ENCODE peak calls at places on chromosomes 16 and 17, in four cellular contexts. One of them, this sample, is unnamed.

GRCh38 chr16:67673712-67674580 is 7.3 kb downstream of the C16orf86 start:
- DNase-seq in fibroblast of pulmonary artery: peak
- DNase-seq in choroid plexus epithelial cell: peak
- DNase-seq in neural crest cell: no peak
- DNase-seq in this sample: peak

GRCh38 chr16:55991843-55992242 is 116.7 kb upstream of the CES5A start:
- DNase-seq in fibroblast of pulmonary artery: no peak
- DNase-seq in choroid plexus epithelial cell: no peak
- DNase-seq in neural crest cell: no peak
- DNase-seq in this sample: no peak

GRCh38 chr17:8362651-8363332 is 13.7 kb downstream of the KRABD2 start:
- DNase-seq in fibroblast of pulmonary artery: no peak
- DNase-seq in choroid plexus epithelial cell: peak
- DNase-seq in neural crest cell: no peak
- DNase-seq in this sample: no peak

GRCh38 chr17:38361700-38362465 is 10.2 kb downstream of the SOCS7 start:
- DNase-seq in fibroblast of pulmonary artery: no peak
- DNase-seq in choroid plexus epithelial cell: peak
- DNase-seq in neural crest cell: no peak
- DNase-seq in this sample: no peak

GRCh38 chr17:74408262-74408661 is 23.6 kb upstream of the GPRC5C start:
- DNase-seq in fibroblast of pulmonary artery: peak
- DNase-seq in choroid plexus epithelial cell: peak
- DNase-seq in neural crest cell: no peak
- DNase-seq in this sample: peak

GRCh38 chr16:66677836-66678235 is 18.7 kb downstream of the CMTM4 start:
- DNase-seq in fibroblast of pulmonary artery: no peak
- DNase-seq in choroid plexus epithelial cell: no peak
- DNase-seq in neural crest cell: no peak
- DNase-seq in this sample: no peak

GRCh38 chr17:79041723-79042420 is 17.9 kb downstream of the C1QTNF1 start:
- DNase-seq in fibroblast of pulmonary artery: no peak
- DNase-seq in choroid plexus epithelial cell: no peak
- DNase-seq in neural crest cell: no peak
- DNase-seq in this sample: no peak

GRCh38 chr17:63356275-63356905 is 89.7 kb downstream of the CYB561 start:
- DNase-seq in fibroblast of pulmonary artery: peak
- DNase-seq in choroid plexus epithelial cell: peak
- DNase-seq in neural crest cell: no peak
- DNase-seq in this sample: peak

GRCh38 chr17:7717756-7718350 is 309 bp downstream of the DNAH2 start:
- DNase-seq in fibroblast of pulmonary artery: peak
- DNase-seq in choroid plexus epithelial cell: peak
- DNase-seq in neural crest cell: no peak
- DNase-seq in this sample: no peak

GRCh38 chr17:6546069-6546718 is 10.2 kb downstream of the PITPNM3 start:
- DNase-seq in fibroblast of pulmonary artery: peak
- DNase-seq in choroid plexus epithelial cell: peak
- DNase-seq in neural crest cell: no peak
- DNase-seq in this sample: peak

GRCh38 chr17:71484546-71484945 is 636.3 kb upstream of the SOX9 start:
- DNase-seq in fibroblast of pulmonary artery: peak
- DNase-seq in choroid plexus epithelial cell: no peak
- DNase-seq in neural crest cell: no peak
- DNase-seq in this sample: no peak

GRCh38 chr16:682493-683395 is 1.4 kb downstream of the JMJD8 start:
- DNase-seq in fibroblast of pulmonary artery: no peak
- DNase-seq in choroid plexus epithelial cell: no peak
- DNase-seq in neural crest cell: no peak
- DNase-seq in this sample: no peak

GRCh38 chr16:18969855-18970240 is 13.9 kb upstream of the TMC7 start:
- DNase-seq in fibroblast of pulmonary artery: no peak
- DNase-seq in choroid plexus epithelial cell: no peak
- DNase-seq in neural crest cell: no peak
- DNase-seq in this sample: no peak

GRCh38 chr16:84043486-84044107 is 1.0 kb upstream of the SLC38A8 start:
- DNase-seq in fibroblast of pulmonary artery: no peak
- DNase-seq in choroid plexus epithelial cell: no peak
- DNase-seq in neural crest cell: no peak
- DNase-seq in this sample: no peak

GRCh38 chr17:48254896-48255295 is 147.3 kb downstream of the SNX11 start:
- DNase-seq in fibroblast of pulmonary artery: peak
- DNase-seq in choroid plexus epithelial cell: peak
- DNase-seq in neural crest cell: no peak
- DNase-seq in this sample: no peak

GRCh38 chr16:85778873-85779272 is 20.5 kb downstream of the EMC8 start:
- DNase-seq in fibroblast of pulmonary artery: no peak
- DNase-seq in choroid plexus epithelial cell: no peak
- DNase-seq in neural crest cell: no peak
- DNase-seq in this sample: no peak

GRCh38 chr16:77557385-77557784 is 122.6 kb upstream of the ADAMTS18 start:
- DNase-seq in fibroblast of pulmonary artery: no peak
- DNase-seq in choroid plexus epithelial cell: no peak
- DNase-seq in neural crest cell: no peak
- DNase-seq in this sample: no peak

GRCh38 chr16:87461466-87461975 is 31.3 kb downstream of the ZCCHC14 start:
- DNase-seq in fibroblast of pulmonary artery: peak
- DNase-seq in choroid plexus epithelial cell: peak
- DNase-seq in neural crest cell: peak
- DNase-seq in this sample: peak

GRCh38 chr17:57459286-57459915 is 203.1 kb downstream of the MSI2 start:
- DNase-seq in fibroblast of pulmonary artery: peak
- DNase-seq in choroid plexus epithelial cell: peak
- DNase-seq in neural crest cell: no peak
- DNase-seq in this sample: peak
- TF ChIP-seq CTCF in fibroblast of pulmonary artery: no peak
- TF ChIP-seq CTCF in choroid plexus epithelial cell: peak
- TF ChIP-seq CTCF in neural crest cell: no peak
- TF ChIP-seq CTCF in this sample: no peak

GRCh38 chr16:22333457-22333994 is 36.3 kb downstream of the POLR3E start:
- DNase-seq in fibroblast of pulmonary artery: no peak
- DNase-seq in choroid plexus epithelial cell: no peak
- DNase-seq in neural crest cell: no peak
- DNase-seq in this sample: no peak

GRCh38 chr16:22337849-22338248 is 36.6 kb downstream of the CDR2 start:
- DNase-seq in fibroblast of pulmonary artery: no peak
- DNase-seq in choroid plexus epithelial cell: no peak
- DNase-seq in neural crest cell: no peak
- DNase-seq in this sample: no peak

GRCh38 chr16:22335668-22336246 is 38.5 kb downstream of the POLR3E start:
- DNase-seq in fibroblast of pulmonary artery: no peak
- DNase-seq in choroid plexus epithelial cell: no peak
- DNase-seq in neural crest cell: no peak
- DNase-seq in this sample: no peak

GRCh38 chr16:22336581-22336980 is 37.8 kb downstream of the CDR2 start:
- DNase-seq in fibroblast of pulmonary artery: no peak
- DNase-seq in choroid plexus epithelial cell: no peak
- DNase-seq in neural crest cell: no peak
- DNase-seq in this sample: no peak

GRCh38 chr16:22337045-22337444 is 37.4 kb downstream of the CDR2 start:
- DNase-seq in fibroblast of pulmonary artery: no peak
- DNase-seq in choroid plexus epithelial cell: no peak
- DNase-seq in neural crest cell: no peak
- DNase-seq in this sample: no peak
- TF ChIP-seq CTCF in fibroblast of pulmonary artery: no peak
- TF ChIP-seq CTCF in choroid plexus epithelial cell: no peak
- TF ChIP-seq CTCF in neural crest cell: no peak
- TF ChIP-seq CTCF in this sample: no peak

DNA sequence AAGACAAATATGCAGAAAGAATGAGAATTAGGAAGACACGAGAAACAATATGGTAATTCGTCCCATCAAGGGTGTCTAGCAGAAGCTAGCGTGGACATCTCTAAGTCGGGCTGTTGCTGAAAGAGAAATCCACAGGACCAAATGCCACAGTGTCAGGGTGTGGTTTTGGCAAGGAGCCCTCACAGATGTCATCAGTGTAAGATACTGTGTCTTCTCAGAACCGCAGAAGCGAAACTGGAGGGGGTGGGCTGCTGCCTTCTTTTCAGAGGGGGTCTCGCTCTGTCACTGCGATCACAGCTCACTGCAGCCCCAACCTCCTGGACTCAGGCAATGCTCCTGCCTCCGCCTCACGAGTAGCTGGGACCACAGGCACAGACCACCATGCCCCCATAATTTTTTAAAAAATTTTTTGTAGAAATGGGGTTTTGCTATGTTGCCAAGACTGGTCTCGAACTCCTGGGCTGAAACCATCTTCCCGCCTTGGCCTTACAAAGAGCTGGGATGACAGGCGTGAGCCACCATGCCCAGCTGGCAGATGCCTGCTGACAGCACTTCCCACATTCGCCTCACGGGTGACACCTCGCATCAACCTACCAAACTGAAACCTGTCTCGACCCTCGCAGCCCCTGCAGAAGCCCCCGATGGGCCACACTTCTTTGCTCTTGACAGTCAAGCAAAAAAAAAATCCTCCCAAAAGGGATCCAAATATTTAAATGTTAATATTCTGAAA is 26.2 kb downstream of the TRAP1 start:
- DNase-seq in fibroblast of pulmonary artery: no peak
- DNase-seq in choroid plexus epithelial cell: peak
- DNase-seq in neural crest cell: no peak
- DNase-seq in this sample: no peak
- TF ChIP-seq CTCF in fibroblast of pulmonary artery: no peak
- TF ChIP-seq CTCF in choroid plexus epithelial cell: no peak
- TF ChIP-seq CTCF in neural crest cell: no peak
- TF ChIP-seq CTCF in this sample: no peak

DNA sequence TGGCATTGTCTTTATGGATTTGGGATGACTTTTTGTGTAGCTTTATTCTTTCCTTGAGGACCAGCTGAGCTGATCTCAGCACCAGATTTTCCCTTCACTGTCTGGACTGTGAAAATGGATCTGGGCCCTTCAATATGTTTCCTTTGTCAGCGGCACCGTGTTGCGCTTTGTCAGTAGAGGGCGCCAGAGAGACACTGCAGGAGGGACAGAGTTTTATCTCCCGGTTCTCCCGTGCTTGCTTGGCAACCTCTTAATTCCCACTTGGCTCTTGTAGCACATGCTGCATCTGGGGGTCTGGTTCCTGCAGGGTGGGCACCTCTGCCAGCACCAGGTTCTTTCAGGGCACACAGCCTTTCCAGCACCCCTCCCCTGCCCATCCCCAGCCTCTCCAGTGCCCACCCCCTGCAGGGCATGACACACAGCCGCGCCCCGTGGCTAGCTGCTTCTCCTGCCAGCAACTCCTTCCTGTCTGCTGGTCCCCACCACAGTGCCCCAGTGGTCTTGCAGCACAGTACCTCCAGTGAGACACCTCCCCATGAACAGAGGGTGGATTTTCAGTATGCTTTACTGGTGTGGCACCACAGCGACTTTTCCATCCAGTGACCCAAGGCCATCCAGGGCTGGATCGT is 19.6 kb downstream of the OR1D5 start:
- DNase-seq in fibroblast of pulmonary artery: no peak
- DNase-seq in choroid plexus epithelial cell: no peak
- DNase-seq in neural crest cell: no peak
- DNase-seq in this sample: no peak
- TF ChIP-seq CTCF in fibroblast of pulmonary artery: peak
- TF ChIP-seq CTCF in choroid plexus epithelial cell: peak
- TF ChIP-seq CTCF in neural crest cell: peak
- TF ChIP-seq CTCF in this sample: peak

GRCh38 chr16:88839026-88839529 is 17.7 kb downstream of the GALNS start:
- DNase-seq in fibroblast of pulmonary artery: no peak
- DNase-seq in choroid plexus epithelial cell: no peak
- DNase-seq in neural crest cell: no peak
- DNase-seq in this sample: no peak
- TF ChIP-seq CTCF in fibroblast of pulmonary artery: no peak
- TF ChIP-seq CTCF in choroid plexus epithelial cell: no peak
- TF ChIP-seq CTCF in neural crest cell: no peak
- TF ChIP-seq CTCF in this sample: no peak

GRCh38 chr16:81921873-81922584 is 89.2 kb downstream of the SDR42E1 start:
- DNase-seq in fibroblast of pulmonary artery: no peak
- DNase-seq in choroid plexus epithelial cell: no peak
- DNase-seq in neural crest cell: no peak
- DNase-seq in this sample: no peak
- TF ChIP-seq CTCF in fibroblast of pulmonary artery: no peak
- TF ChIP-seq CTCF in choroid plexus epithelial cell: no peak
- TF ChIP-seq CTCF in neural crest cell: no peak
- TF ChIP-seq CTCF in this sample: no peak

DNA sequence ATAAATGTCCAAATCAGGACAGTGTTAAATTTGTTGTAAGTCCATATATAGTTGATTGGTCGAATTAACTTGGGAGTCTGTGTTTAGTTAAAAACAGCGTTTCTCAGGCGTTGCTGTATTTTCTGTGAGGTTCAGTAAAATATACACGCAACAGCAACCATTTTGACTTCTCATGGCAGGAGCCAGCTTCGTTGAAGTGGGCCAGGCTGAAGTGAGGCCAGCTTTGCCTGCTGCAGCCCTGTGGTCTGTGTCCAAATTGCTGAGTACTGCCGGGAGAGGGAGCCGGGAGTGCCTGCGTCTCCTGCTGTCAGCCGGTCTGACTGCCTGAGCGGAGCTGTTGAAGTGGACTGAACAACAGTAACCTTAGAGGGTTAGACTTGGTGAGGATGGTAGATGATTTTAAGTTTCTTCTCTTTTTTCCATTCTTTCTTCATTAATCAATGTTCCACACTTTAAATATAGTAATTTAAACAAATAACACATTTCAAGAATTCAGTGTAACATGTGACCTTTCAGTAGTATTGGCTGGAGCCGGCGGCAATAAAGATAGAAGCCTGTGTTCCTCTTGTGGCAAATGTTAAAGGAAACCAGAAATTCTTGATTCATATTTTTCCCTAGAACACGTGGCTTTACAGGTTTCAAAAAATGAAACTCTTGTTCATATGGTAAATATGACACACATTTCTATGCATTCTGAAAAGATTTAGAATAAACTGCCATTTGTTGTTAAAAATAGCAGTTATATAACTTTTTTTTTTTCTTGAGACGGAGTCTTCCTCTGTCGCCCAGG is 37.0 kb upstream of the ZNF750 start:
- DNase-seq in fibroblast of pulmonary artery: peak
- DNase-seq in choroid plexus epithelial cell: peak
- DNase-seq in neural crest cell: peak
- DNase-seq in this sample: peak
- TF ChIP-seq CTCF in fibroblast of pulmonary artery: peak
- TF ChIP-seq CTCF in choroid plexus epithelial cell: peak
- TF ChIP-seq CTCF in neural crest cell: peak
- TF ChIP-seq CTCF in this sample: peak

GRCh38 chr16:57862698-57863433 is 60.6 kb upstream of the KIFC3 start:
- DNase-seq in fibroblast of pulmonary artery: no peak
- DNase-seq in choroid plexus epithelial cell: no peak
- DNase-seq in neural crest cell: no peak
- DNase-seq in this sample: no peak

GRCh38 chr16:57855188-57855587 is 52.9 kb upstream of the KIFC3 start:
- DNase-seq in fibroblast of pulmonary artery: no peak
- DNase-seq in choroid plexus epithelial cell: no peak
- DNase-seq in neural crest cell: no peak
- DNase-seq in this sample: no peak

GRCh38 chr16:57863434-57864160 is 61.3 kb upstream of the KIFC3 start:
- DNase-seq in fibroblast of pulmonary artery: peak
- DNase-seq in choroid plexus epithelial cell: peak
- DNase-seq in neural crest cell: peak
- DNase-seq in this sample: peak

GRCh38 chr16:57858635-57859034 is 56.3 kb upstream of the KIFC3 start:
- DNase-seq in fibroblast of pulmonary artery: no peak
- DNase-seq in choroid plexus epithelial cell: no peak
- DNase-seq in neural crest cell: no peak
- DNase-seq in this sample: no peak

GRCh38 chr16:57859331-57859730 is 57.0 kb upstream of the KIFC3 start:
- DNase-seq in fibroblast of pulmonary artery: peak
- DNase-seq in choroid plexus epithelial cell: peak
- DNase-seq in neural crest cell: no peak
- DNase-seq in this sample: peak
- TF ChIP-seq CTCF in fibroblast of pulmonary artery: peak
- TF ChIP-seq CTCF in choroid plexus epithelial cell: peak
- TF ChIP-seq CTCF in neural crest cell: peak
- TF ChIP-seq CTCF in this sample: peak

This sample was measured in MCF 10A.